ENCODE peak calls at places on chromosomes 11 and 22, in four cellular contexts. G is IMR-90, Y is hepatocyte, F is heart right ventricle. N is an unnamed sample.

GRCh38 chr22:35956850-35957249 is 71.8 kb downstream of the RBFOX2 start:
- DNase-seq in G (no peak), Y (no peak), F (no peak), N (no peak)

GRCh38 chr11:15371533-15371932 is 256.8 kb downstream of the INSC start:
- DNase-seq in G (no peak), Y (no peak), F (no peak), N (no peak)

GRCh38 chr11:67126986-67127385 is 7.9 kb downstream of the KDM2A start:
- DNase-seq in G (no peak), Y (no peak), F (no peak), N (no peak)

GRCh38 chr22:35546886-35547285 is 6.3 kb downstream of the RASD2 start:
- DNase-seq in G (no peak), Y (no peak), F (no peak), N (no peak)

GRCh38 chr22:46748948-46749681 is 11.1 kb upstream of the CERK start:
- DNase-seq in G (peak; percentile 49), Y (no peak), F (no peak), N (no peak)

GRCh38 chr11:64090811-64091516 is 55.2 kb downstream of the FLRT1 start:
- DNase-seq in G (peak; percentile 43), Y (no peak), F (no peak), N (no peak)

GRCh38 chr11:128884703-128885338 is 6.3 kb upstream of the KCNJ5 start:
- DNase-seq in G (peak; percentile 69), Y (peak; percentile 84), F (no peak), N (peak; percentile 80)

GRCh38 chr11:5808500-5809121 is at the start of gene OR52N2:
- DNase-seq in G (peak; percentile 65), Y (peak; percentile 84), F (peak; percentile 35), N (peak; percentile 74)

GRCh38 chr11:111730871-111731591 is 35.2 kb downstream of the PPP2R1B start:
- DNase-seq in G (no peak), Y (peak; percentile 61), F (peak; percentile 59), N (peak; percentile 46)

GRCh38 chr11:58649623-58650022 is 27.2 kb downstream of the CNTF start:
- DNase-seq in G (no peak), Y (no peak), F (no peak), N (no peak)

GRCh38 chr22:41003976-41004375 is 52.8 kb downstream of the RBX1 start:
- DNase-seq in G (no peak), Y (no peak), F (no peak), N (no peak)
- H3K27ac ChIP-seq in G (no peak overlapping the region), Y (no peak overlapping the region), F (no peak overlapping the region), N (no peak overlapping the region)

GRCh38 chr22:49590381-49590780 is 237.3 kb downstream of the BRD1 start:
- DNase-seq in G (no peak), Y (no peak), F (no peak), N (no peak)
- H3K4me3 ChIP-seq in G (no peak overlapping the region), Y (no peak overlapping the region), F (no peak overlapping the region), N (no peak overlapping the region)

GRCh38 chr11:44279483-44279882 is 30.5 kb downstream of the ALX4 start:
- DNase-seq in G (no peak), Y (no peak), F (no peak), N (no peak)
- H3K36me3 ChIP-seq in G (no peaks in the 10 kb centered on the region), Y (no peaks in the 10 kb centered on the region), F (no peaks in the 10 kb centered on the region), N (no peaks in the 10 kb centered on the region)

DNA sequence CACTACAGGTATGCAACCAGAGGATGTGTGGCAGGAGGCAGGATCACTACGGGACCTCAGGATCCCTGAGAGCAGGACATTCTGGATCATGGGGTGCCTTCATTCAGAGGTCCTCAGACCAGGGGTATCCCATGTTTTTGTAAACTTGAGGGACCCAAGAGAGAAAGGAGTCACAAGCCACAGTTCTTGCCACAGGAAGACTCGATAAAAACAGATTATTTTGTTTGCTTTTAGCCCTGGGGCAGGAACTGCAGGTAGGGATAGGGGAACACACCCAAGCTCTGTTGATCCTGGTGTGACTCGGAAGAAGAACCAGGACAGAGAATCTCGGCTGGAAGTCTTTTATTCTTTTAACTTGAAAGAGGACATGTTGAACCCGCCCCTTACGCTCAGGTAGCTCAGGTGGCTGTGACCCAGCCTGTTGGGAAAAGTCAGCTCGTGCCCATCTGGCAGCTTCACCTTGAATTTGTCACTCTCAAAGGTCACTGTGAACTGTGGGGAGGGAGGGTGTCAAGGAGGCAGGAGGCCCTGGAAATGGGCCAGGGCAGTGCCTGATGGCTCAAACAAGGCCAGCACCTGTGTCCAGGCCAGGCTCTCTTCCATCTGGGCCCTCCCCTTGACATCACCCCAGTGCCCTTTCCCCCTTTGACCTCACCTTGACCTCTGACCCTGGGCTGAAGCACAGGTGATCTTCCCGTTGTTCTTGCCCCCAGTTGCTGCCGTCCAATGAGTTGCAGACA is 9.8 kb downstream of the LGALS2 start:
- DNase-seq in G (no peak), Y (peak; percentile 49), F (peak; percentile 37), N (peak; percentile 91)
- H3K27ac ChIP-seq in G (no peak overlapping the region), Y (peak overlapping the region; percentile 91), F (no peak overlapping the region), N (peak overlapping the region; percentile 83)

GRCh38 chr11:80846979-80847378 is 1406.1 kb upstream of the TENM4 start:
- DNase-seq in G (no peak), Y (no peak), F (no peak), N (no peak)

GRCh38 chr11:80846442-80846841 is 1405.6 kb upstream of the TENM4 start:
- DNase-seq in G (no peak), Y (no peak), F (no peak), N (no peak)

GRCh38 chr11:80843266-80843974 is 1402.6 kb upstream of the TENM4 start:
- DNase-seq in G (no peak), Y (no peak), F (no peak), N (no peak)

GRCh38 chr11:80841716-80842115 is 1400.9 kb upstream of the TENM4 start:
- DNase-seq in G (no peak), Y (no peak), F (no peak), N (no peak)

DNA sequence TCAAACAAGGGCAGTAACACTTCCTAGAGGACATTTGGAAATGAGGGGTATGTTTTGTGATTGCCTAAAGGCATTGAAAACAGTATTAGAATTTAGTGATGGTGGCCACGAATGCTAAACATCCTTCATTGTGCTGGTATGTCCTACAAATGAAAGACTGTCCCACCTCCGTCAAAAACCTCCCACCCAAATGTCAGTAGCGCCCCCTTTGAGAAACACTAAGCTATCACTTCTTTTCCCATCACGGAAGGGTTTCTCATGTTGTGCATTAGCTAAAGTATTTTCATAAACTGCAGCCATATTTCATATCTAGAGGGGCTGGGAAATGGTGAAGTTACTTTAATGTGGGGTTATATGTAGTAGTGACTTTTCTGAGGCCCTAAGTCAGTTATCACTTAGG is 1403.3 kb upstream of the TENM4 start:
- DNase-seq in G (no peak), Y (no peak), F (no peak), N (no peak)
- H3K4me3 ChIP-seq in G (no peak overlapping the region), Y (no peak overlapping the region), F (no peak overlapping the region), N (no peak overlapping the region)

GRCh38 chr11:33064033-33064825 is 24.9 kb downstream of the TCP11L1 start:
- DNase-seq in G (no peak), Y (no peak), F (no peak), N (no peak)
- H3K36me3 ChIP-seq in G (peaks cover 37% of the 10 kb centered on the region), Y (no peaks in the 10 kb centered on the region), F (peaks cover 14% of the 10 kb centered on the region), N (peaks cover 14% of the 10 kb centered on the region)

DNA sequence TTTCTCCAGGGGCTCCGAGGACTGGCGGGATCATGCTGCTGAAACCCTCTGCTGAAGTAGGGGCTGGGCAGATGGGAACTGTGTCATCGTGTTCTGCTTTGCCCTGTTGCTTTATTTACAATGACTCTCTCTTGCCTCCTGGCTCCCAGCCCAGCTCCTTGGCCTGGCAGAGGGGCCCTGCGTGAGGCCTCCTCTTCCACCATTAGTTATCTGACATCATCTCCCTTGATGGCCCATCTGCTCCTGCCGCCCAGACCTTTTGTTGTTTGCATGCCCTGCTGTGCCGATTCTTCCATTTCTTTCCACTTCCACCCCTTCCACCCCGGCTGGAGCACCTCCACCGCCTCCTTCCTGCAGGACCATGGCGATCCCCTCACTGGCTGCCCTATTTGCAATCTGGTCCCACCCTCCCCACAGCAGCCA is 201.0 kb downstream of the MYO18B start:
- DNase-seq in G (no peak), Y (peak; percentile 11), F (peak; percentile 59), N (no peak)
- H3K27ac ChIP-seq in G (no peak overlapping the region), Y (no peak overlapping the region), F (peak overlapping the region; percentile 66), N (no peak overlapping the region)

N was measured in small intestine.